ENCODE peak calls at places on chromosome 16, in four cellular contexts. One of them, this sample, is unnamed.

GRCh38 chr16:27363797-27364196 is 38.2 kb upstream of the IL21R start:
- DNase-seq in stomach: peak; percentile 84
- DNase-seq in CD8-positive, alpha-beta memory T cell: no peak
- DNase-seq in esophagus squamous epithelium: no peak
- DNase-seq in this sample: no peak

GRCh38 chr16:19840524-19841110 is 44.0 kb downstream of the GPRC5B start:
- DNase-seq in esophagus squamous epithelium: no peak
- DNase-seq in stomach: no peak
- DNase-seq in CD8-positive, alpha-beta memory T cell: no peak
- DNase-seq in this sample: no peak

GRCh38 chr16:62657116-62657515 is 620.9 kb upstream of the CDH8 start:
- DNase-seq in CD8-positive, alpha-beta memory T cell: no peak
- DNase-seq in stomach: no peak
- DNase-seq in esophagus squamous epithelium: no peak
- DNase-seq in this sample: no peak

GRCh38 chr16:57592591-57593003 is 35.8 kb upstream of the ADGRG1 start:
- DNase-seq in esophagus squamous epithelium: no peak
- DNase-seq in CD8-positive, alpha-beta memory T cell: peak; percentile 89
- DNase-seq in stomach: peak; percentile 44
- DNase-seq in this sample: peak; percentile 39

GRCh38 chr16:749010-749409 is 8.2 kb upstream of the CIAO3 start:
- DNase-seq in esophagus squamous epithelium: no peak
- DNase-seq in stomach: no peak
- DNase-seq in CD8-positive, alpha-beta memory T cell: no peak
- DNase-seq in this sample: no peak

GRCh38 chr16:85279874-85280545 is 167.7 kb upstream of the CIBAR2 start:
- DNase-seq in stomach: no peak
- DNase-seq in esophagus squamous epithelium: no peak
- DNase-seq in CD8-positive, alpha-beta memory T cell: no peak
- DNase-seq in this sample: no peak

GRCh38 chr16:1096164-1097082 is at the start of gene C1QTNF8:
- DNase-seq in esophagus squamous epithelium: no peak
- DNase-seq in CD8-positive, alpha-beta memory T cell: no peak
- DNase-seq in stomach: no peak
- DNase-seq in this sample: no peak

GRCh38 chr16:84949776-84950436 is 61.4 kb downstream of the ZDHHC7 start:
- DNase-seq in CD8-positive, alpha-beta memory T cell: no peak
- DNase-seq in esophagus squamous epithelium: no peak
- DNase-seq in stomach: no peak
- DNase-seq in this sample: no peak

GRCh38 chr16:57019746-57020145 is 30.4 kb downstream of the NLRC5 start:
- DNase-seq in esophagus squamous epithelium: no peak
- DNase-seq in stomach: no peak
- DNase-seq in CD8-positive, alpha-beta memory T cell: no peak
- DNase-seq in this sample: no peak

GRCh38 chr16:66509576-66509975 is 40.3 kb downstream of the TK2 start:
- DNase-seq in esophagus squamous epithelium: no peak
- DNase-seq in CD8-positive, alpha-beta memory T cell: no peak
- DNase-seq in stomach: peak; percentile 18
- DNase-seq in this sample: no peak

GRCh38 chr16:68490829-68491575 is 42.7 kb upstream of the SMPD3 start:
- DNase-seq in esophagus squamous epithelium: no peak
- DNase-seq in stomach: peak; percentile 90
- DNase-seq in CD8-positive, alpha-beta memory T cell: peak; percentile 28
- DNase-seq in this sample: no peak

GRCh38 chr16:84724619-84725307 is 25.0 kb downstream of the USP10 start:
- DNase-seq in stomach: no peak
- DNase-seq in esophagus squamous epithelium: no peak
- DNase-seq in CD8-positive, alpha-beta memory T cell: no peak
- DNase-seq in this sample: no peak

GRCh38 chr16:86010680-86011141 is 111.7 kb downstream of the IRF8 start:
- DNase-seq in esophagus squamous epithelium: no peak
- DNase-seq in stomach: no peak
- DNase-seq in CD8-positive, alpha-beta memory T cell: no peak
- DNase-seq in this sample: no peak

GRCh38 chr16:78962457-78962929 is 638.0 kb downstream of the MAF start:
- DNase-seq in CD8-positive, alpha-beta memory T cell: no peak
- DNase-seq in esophagus squamous epithelium: no peak
- DNase-seq in stomach: no peak
- DNase-seq in this sample: no peak

GRCh38 chr16:16025214-16025968 is 76.0 kb downstream of the ABCC1 start:
- DNase-seq in esophagus squamous epithelium: no peak
- DNase-seq in stomach: no peak
- DNase-seq in CD8-positive, alpha-beta memory T cell: peak; percentile 64
- DNase-seq in this sample: peak; percentile 33

GRCh38 chr16:15509593-15510520 is 75.5 kb downstream of the BMERB1 start:
- DNase-seq in stomach: no peak
- DNase-seq in CD8-positive, alpha-beta memory T cell: no peak
- DNase-seq in esophagus squamous epithelium: no peak
- DNase-seq in this sample: peak; percentile 13

GRCh38 chr16:66539628-66540469 is 10.1 kb downstream of the TK2 start:
- DNase-seq in CD8-positive, alpha-beta memory T cell: no peak
- DNase-seq in stomach: no peak
- DNase-seq in esophagus squamous epithelium: no peak
- DNase-seq in this sample: no peak

GRCh38 chr16:47965439-47965838 is 190.4 kb downstream of the ABCC12 start:
- DNase-seq in CD8-positive, alpha-beta memory T cell: no peak
- DNase-seq in stomach: no peak
- DNase-seq in esophagus squamous epithelium: no peak
- DNase-seq in this sample: no peak

GRCh38 chr16:4529085-4530060 is 9.2 kb downstream of the CDIP1 start:
- DNase-seq in CD8-positive, alpha-beta memory T cell: no peak
- DNase-seq in stomach: no peak
- DNase-seq in esophagus squamous epithelium: no peak
- DNase-seq in this sample: no peak

GRCh38 chr16:66483689-66484452 is 56.8 kb downstream of the BEAN1 start:
- DNase-seq in esophagus squamous epithelium: no peak
- DNase-seq in CD8-positive, alpha-beta memory T cell: peak; percentile 81
- DNase-seq in stomach: peak; percentile 76
- DNase-seq in this sample: peak; percentile 57

GRCh38 chr16:88331989-88332920 is 50.5 kb upstream of the ZNF469 start:
- DNase-seq in stomach: peak; percentile 49
- DNase-seq in CD8-positive, alpha-beta memory T cell: no peak
- DNase-seq in esophagus squamous epithelium: no peak
- DNase-seq in this sample: no peak

GRCh38 chr16:19113577-19114358 is at the start of gene ITPRIPL2:
- DNase-seq in stomach: peak; percentile 83
- DNase-seq in CD8-positive, alpha-beta memory T cell: no peak
- DNase-seq in esophagus squamous epithelium: no peak
- DNase-seq in this sample: no peak

GRCh38 chr16:50155925-50156324 is 2.8 kb downstream of the TENT4B start:
- DNase-seq in esophagus squamous epithelium: no peak
- DNase-seq in CD8-positive, alpha-beta memory T cell: no peak
- DNase-seq in stomach: no peak
- DNase-seq in this sample: no peak

GRCh38 chr16:58411736-58412614 is 19.7 kb downstream of the GINS3 start:
- DNase-seq in stomach: no peak
- DNase-seq in CD8-positive, alpha-beta memory T cell: no peak
- DNase-seq in esophagus squamous epithelium: no peak
- DNase-seq in this sample: no peak

GRCh38 chr16:75754126-75754525 is 27.8 kb upstream of the CPHXL start:
- DNase-seq in stomach: peak; percentile 41
- DNase-seq in esophagus squamous epithelium: no peak
- DNase-seq in CD8-positive, alpha-beta memory T cell: no peak
- DNase-seq in this sample: no peak

GRCh38 chr16:67198238-67198734 is 645 bp upstream of the ELMO3 start:
- DNase-seq in stomach: peak; percentile 68
- DNase-seq in esophagus squamous epithelium: no peak
- DNase-seq in CD8-positive, alpha-beta memory T cell: no peak
- DNase-seq in this sample: no peak

GRCh38 chr16:80804061-80804450 is 342 bp downstream of the CDYL2 start:
- DNase-seq in esophagus squamous epithelium: no peak
- DNase-seq in stomach: no peak
- DNase-seq in CD8-positive, alpha-beta memory T cell: peak; percentile 78
- DNase-seq in this sample: peak; percentile 35

GRCh38 chr16:82694239-82694874 is 67.6 kb downstream of the CDH13 start:
- DNase-seq in CD8-positive, alpha-beta memory T cell: no peak
- DNase-seq in stomach: no peak
- DNase-seq in esophagus squamous epithelium: no peak
- DNase-seq in this sample: no peak

GRCh38 chr16:88856828-88857727 is at the start of the genes GALNS and TRAPPC2L:
- DNase-seq in CD8-positive, alpha-beta memory T cell: peak; percentile 99
- DNase-seq in stomach: peak; percentile 100
- DNase-seq in esophagus squamous epithelium: peak; percentile 84
- DNase-seq in this sample: peak; percentile 99

GRCh38 chr16:69179255-69180010 is 7.5 kb upstream of the SNTB2 start:
- DNase-seq in CD8-positive, alpha-beta memory T cell: no peak
- DNase-seq in esophagus squamous epithelium: no peak
- DNase-seq in stomach: peak; percentile 87
- DNase-seq in this sample: no peak

GRCh38 chr16:57571098-57571497 is 28.7 kb downstream of the ADGRG5 start:
- DNase-seq in esophagus squamous epithelium: no peak
- DNase-seq in CD8-positive, alpha-beta memory T cell: no peak
- DNase-seq in stomach: no peak
- DNase-seq in this sample: no peak

GRCh38 chr16:54054237-54054780 is 232.3 kb downstream of the IRX3 start:
- DNase-seq in CD8-positive, alpha-beta memory T cell: no peak
- DNase-seq in stomach: no peak
- DNase-seq in esophagus squamous epithelium: no peak
- DNase-seq in this sample: no peak

GRCh38 chr16:54052271-54052670 is 234.3 kb downstream of the IRX3 start:
- DNase-seq in stomach: no peak
- DNase-seq in esophagus squamous epithelium: no peak
- DNase-seq in CD8-positive, alpha-beta memory T cell: no peak
- DNase-seq in this sample: no peak

GRCh38 chr16:54051821-54052220 is 234.8 kb downstream of the IRX3 start:
- DNase-seq in esophagus squamous epithelium: no peak
- DNase-seq in CD8-positive, alpha-beta memory T cell: no peak
- DNase-seq in stomach: no peak
- DNase-seq in this sample: no peak

GRCh38 chr16:54048994-54049929 is 237.3 kb downstream of the IRX3 start:
- DNase-seq in CD8-positive, alpha-beta memory T cell: no peak
- DNase-seq in esophagus squamous epithelium: no peak
- DNase-seq in stomach: no peak
- DNase-seq in this sample: no peak

GRCh38 chr16:54050281-54051210 is 236.0 kb downstream of the IRX3 start:
- DNase-seq in esophagus squamous epithelium: no peak
- DNase-seq in stomach: no peak
- DNase-seq in CD8-positive, alpha-beta memory T cell: no peak
- DNase-seq in this sample: no peak
- H3K9me3 ChIP-seq in esophagus squamous epithelium: no peaks in the 10 kb centered on the region
- H3K9me3 ChIP-seq in stomach: no peaks in the 10 kb centered on the region
- H3K9me3 ChIP-seq in CD8-positive, alpha-beta memory T cell: no peaks in the 10 kb centered on the region
- H3K9me3 ChIP-seq in this sample: no peaks in the 10 kb centered on the region

GRCh38 chr16:63789603-63790002 is 1332.3 kb downstream of the CDH11 start:
- DNase-seq in CD8-positive, alpha-beta memory T cell: no peak
- DNase-seq in stomach: no peak
- DNase-seq in esophagus squamous epithelium: no peak
- DNase-seq in this sample: no peak

DNA sequence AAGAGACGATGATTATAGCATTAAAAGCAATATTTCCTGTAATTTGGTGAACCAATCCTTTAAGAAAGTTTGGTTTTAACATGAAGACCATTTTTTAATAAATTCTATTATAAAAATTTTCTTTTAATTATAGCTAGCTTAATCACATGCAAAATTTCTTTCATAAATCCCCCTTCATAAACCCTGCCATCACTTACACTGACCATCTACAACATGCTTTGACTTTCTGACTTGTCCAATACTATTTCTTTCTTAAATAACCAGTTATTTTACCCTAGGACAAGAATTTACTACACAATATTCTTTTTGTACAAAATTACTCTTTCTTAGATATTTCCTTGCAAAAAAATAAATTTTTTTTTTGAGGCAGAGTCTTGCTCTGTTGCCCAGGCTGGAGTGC is 1334.8 kb downstream of the CDH11 start:
- DNase-seq in esophagus squamous epithelium: no peak
- DNase-seq in CD8-positive, alpha-beta memory T cell: no peak
- DNase-seq in stomach: no peak
- DNase-seq in this sample: no peak
- H3K9me3 ChIP-seq in esophagus squamous epithelium: no peaks in the 10 kb centered on the region
- H3K9me3 ChIP-seq in CD8-positive, alpha-beta memory T cell: no peaks in the 10 kb centered on the region
- H3K9me3 ChIP-seq in stomach: no peaks in the 10 kb centered on the region
- H3K9me3 ChIP-seq in this sample: no peaks in the 10 kb centered on the region

DNA sequence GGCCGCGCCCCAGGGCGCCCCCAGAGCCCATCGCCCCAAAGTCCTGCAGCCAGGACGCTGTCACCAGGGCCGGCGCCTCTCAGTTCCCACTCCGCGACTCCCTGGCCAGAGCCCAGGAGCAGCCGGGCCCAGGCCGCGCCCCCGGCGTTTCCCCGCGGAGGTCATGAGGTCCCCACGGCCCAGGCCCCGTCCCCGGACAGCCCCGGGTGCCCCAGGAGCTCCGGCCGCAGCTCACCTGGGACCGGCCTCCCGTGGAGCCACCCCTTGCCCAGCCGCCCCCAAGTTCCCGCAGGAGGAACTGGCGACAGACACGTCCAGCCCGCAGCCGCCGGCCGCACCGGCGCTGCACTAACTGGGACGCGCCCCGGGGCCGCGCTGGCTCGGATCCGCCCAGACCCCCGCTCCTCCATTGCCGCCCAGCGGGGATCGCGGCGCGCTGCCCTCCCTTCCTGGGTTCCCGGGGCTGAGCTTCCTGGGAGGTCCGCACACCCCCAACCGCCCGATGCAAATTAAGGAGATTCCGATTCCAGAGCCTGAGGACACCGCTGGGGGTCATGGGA is 9.7 kb downstream of the AHSP start:
- DNase-seq in stomach: no peak
- DNase-seq in CD8-positive, alpha-beta memory T cell: no peak
- DNase-seq in esophagus squamous epithelium: no peak
- DNase-seq in this sample: no peak
- H3K9me3 ChIP-seq in stomach: no peaks in the 10 kb centered on the region
- H3K9me3 ChIP-seq in CD8-positive, alpha-beta memory T cell: peaks cover under 1% of the 10 kb centered on the region
- H3K9me3 ChIP-seq in esophagus squamous epithelium: no peaks in the 10 kb centered on the region
- H3K9me3 ChIP-seq in this sample: no peaks in the 10 kb centered on the region

GRCh38 chr16:35908942-35909341 is 2449.5 kb downstream of the TP53TG3F start:
- DNase-seq in stomach: no peak
- DNase-seq in esophagus squamous epithelium: no peak
- DNase-seq in CD8-positive, alpha-beta memory T cell: no peak
- DNase-seq in this sample: no peak
- H3K9me3 ChIP-seq in stomach: no peaks in the 10 kb centered on the region
- H3K9me3 ChIP-seq in esophagus squamous epithelium: no peaks in the 10 kb centered on the region
- H3K9me3 ChIP-seq in CD8-positive, alpha-beta memory T cell: peaks cover 8% of the 10 kb centered on the region
- H3K9me3 ChIP-seq in this sample: no peaks in the 10 kb centered on the region